ENCODE peak calls at places on chromosomes 5 and 9, in eight cellular contexts. O, S, U, P, X, N, D and V are unnamed samples.

GRCh38 chr5:133686566-133686965 is 74.2 kb upstream of the FSTL4 start:
- DNase-seq in P (no peak), D (no peak), N (no peak), S (no peak), O (no peak), U (no peak), X (no peak), V (no peak)

GRCh38 chr9:129414377-129415021 is 206.4 kb downstream of the C9orf50 start:
- DNase-seq in N (peak), O (no peak), U (no peak), D (peak), S (no peak), P (no peak), X (peak), V (no peak)

GRCh38 chr5:1137567-1138444 is 25.9 kb upstream of the SLC12A7 start:
- DNase-seq in D (no peak), P (no peak), X (peak), N (peak), S (no peak), U (no peak), O (no peak), V (no peak)

GRCh38 chr5:71903826-71904225 is 184.8 kb downstream of the CARTPT start:
- DNase-seq in D (no peak), U (no peak), X (no peak), P (no peak), O (no peak), N (no peak), S (no peak), V (no peak)

GRCh38 chr9:108478871-108479332 is 376.9 kb downstream of the ACTL7B start:
- DNase-seq in N (no peak), D (peak), U (no peak), S (no peak), P (no peak), O (no peak), X (no peak), V (no peak)

GRCh38 chr5:175809531-175810121 is 61.8 kb upstream of the CPLX2 start:
- DNase-seq in P (no peak), X (no peak), O (no peak), N (no peak), U (no peak), S (peak), D (peak), V (no peak)

GRCh38 chr5:151617841-151618710 is 26.9 kb upstream of the FAT2 start:
- DNase-seq in U (no peak), S (no peak), N (no peak), O (no peak), X (no peak), P (no peak), D (no peak), V (no peak)

GRCh38 chr5:157451806-157452205 is 8.2 kb upstream of the NIPAL4 start:
- DNase-seq in U (peak), X (no peak), N (no peak), O (no peak), S (no peak), P (no peak), D (no peak), V (no peak)

GRCh38 chr5:124849774-124850173 is 103.3 kb upstream of the ZNF608 start:
- DNase-seq in S (no peak), U (no peak), P (peak), N (no peak), D (no peak), O (peak), X (no peak), V (peak)

GRCh38 chr9:4182831-4183230 is 117.0 kb downstream of the GLIS3 start:
- DNase-seq in D (peak), S (no peak), P (no peak), X (no peak), N (no peak), U (no peak), O (no peak), V (no peak)